ENCODE peak calls at places on chromosomes 16 and 17, in six cellular contexts. O, D, M, U, X and W are unnamed samples.

GRCh38 chr16:8928467-8928957 is 35.2 kb downstream of the USP7 start:
- DNase-seq in O (peak; percentile 59), D (no peak), M (no peak), U (no peak), X (no peak), W (no peak)

GRCh38 chr17:1563786-1564613 is 1.4 kb upstream of the PITPNA start:
- DNase-seq in O (no peak), D (no peak), M (peak; percentile 67), U (no peak), X (no peak), W (no peak)

GRCh38 chr16:84369938-84370627 is 1.7 kb downstream of the ATP2C2 start:
- DNase-seq in O (no peak), D (no peak), M (no peak), U (no peak), X (no peak), W (no peak)

GRCh38 chr17:3754458-3755334 is 31.0 kb downstream of the HASPIN start:
- DNase-seq in O (no peak), D (peak; percentile 95), M (peak; percentile 94), U (peak; percentile 54), X (no peak), W (peak; percentile 99)

GRCh38 chr16:49739381-49739780 is 116.5 kb downstream of the ZNF423 start:
- DNase-seq in O (no peak), D (peak; percentile 21), M (peak; percentile 42), U (peak; percentile 44), X (no peak), W (peak; percentile 67)

GRCh38 chr17:40316571-40317344 is 7.8 kb downstream of the RARA start:
- DNase-seq in O (no peak), D (peak; percentile 40), M (no peak), U (no peak), X (peak; percentile 80), W (peak; percentile 74)

GRCh38 chr17:3335876-3336275 is 37.7 kb upstream of the OR3A1 start:
- DNase-seq in O (no peak), D (peak; percentile 3), M (no peak), U (no peak), X (peak; percentile 8), W (no peak)

GRCh38 chr16:1612320-1613111 is at the start of gene CRAMP1:
- DNase-seq in O (no peak), D (no peak), M (peak; percentile 32), U (no peak), X (no peak), W (no peak)

GRCh38 chr16:46986438-46986837 is 13.0 kb upstream of the DNAJA2 start:
- DNase-seq in O (no peak), D (no peak), M (no peak), U (no peak), X (no peak), W (no peak)

GRCh38 chr16:10240854-10241613 is 58.8 kb upstream of the GRIN2A start:
- DNase-seq in O (no peak), D (no peak), M (peak; percentile 30), U (no peak), X (no peak), W (no peak)

GRCh38 chr16:10245002-10245401 is 62.8 kb upstream of the GRIN2A start:
- DNase-seq in O (no peak), D (no peak), M (no peak), U (no peak), X (no peak), W (no peak)

GRCh38 chr16:10242916-10243315 is 60.7 kb upstream of the GRIN2A start:
- DNase-seq in O (peak; percentile 53), D (no peak), M (no peak), U (no peak), X (no peak), W (no peak)

DNA sequence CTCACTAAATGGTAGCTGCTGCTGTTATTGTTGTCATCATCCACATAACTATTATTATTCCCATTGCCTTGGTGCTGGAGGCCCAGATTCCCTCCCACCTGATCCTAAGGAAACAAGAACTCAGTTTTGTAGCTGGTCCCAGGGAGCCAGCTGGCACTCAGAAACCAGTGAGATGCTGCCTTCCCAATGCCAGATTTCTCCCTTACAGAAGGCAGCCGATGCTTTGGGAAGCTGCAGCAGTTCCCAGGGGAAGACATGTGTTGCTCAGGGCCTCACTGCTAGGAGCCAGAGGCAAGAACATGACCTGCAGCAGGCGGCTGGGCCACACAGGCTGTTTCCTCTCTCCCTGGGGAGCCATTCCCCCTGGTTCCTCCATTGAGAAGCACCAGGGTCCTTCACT is 59.8 kb upstream of the GRIN2A start:
- DNase-seq in O (no peak), D (no peak), M (no peak), U (no peak), X (no peak), W (no peak)
- TF ChIP-seq ZNF274 in O (no peak), D (no peak), M (no peak), U (no peak), X (no peak), W (no peak)

DNA sequence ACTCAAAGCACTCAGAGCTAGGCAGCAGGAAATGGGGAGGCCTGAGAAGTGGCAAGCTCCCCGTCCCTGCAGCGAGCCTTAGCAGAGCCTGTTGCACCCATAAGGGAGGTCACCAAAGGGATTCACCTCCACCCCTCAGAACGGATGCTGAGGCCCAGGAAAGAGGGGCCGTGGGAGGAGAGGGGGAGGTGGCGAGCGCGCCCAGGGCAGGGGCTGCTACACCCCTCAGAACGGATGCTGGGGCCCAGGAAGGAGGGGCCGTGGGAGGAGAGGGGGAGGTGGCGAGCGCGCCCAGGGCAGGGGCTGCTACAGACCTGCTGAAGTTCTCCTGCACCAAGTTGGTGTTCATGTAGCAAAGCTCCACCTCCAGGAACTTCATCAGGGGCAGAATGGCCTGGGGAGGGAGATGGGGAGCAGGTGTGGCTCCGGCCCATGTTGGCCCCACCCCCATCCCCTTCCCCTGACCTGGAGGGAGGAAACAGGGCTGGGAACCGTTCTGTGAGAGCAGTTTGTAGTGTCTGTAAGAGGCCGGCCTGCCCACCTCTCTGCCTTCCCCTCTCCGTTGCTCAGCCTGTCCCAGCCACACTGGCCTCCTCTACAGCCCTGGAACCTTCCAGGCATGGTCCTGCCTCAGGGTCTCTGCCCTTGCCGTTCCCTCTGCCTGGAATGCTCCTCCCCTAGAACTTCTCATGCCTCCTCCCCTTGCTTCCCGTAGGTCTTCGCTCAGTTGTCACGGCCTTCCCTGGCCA is 11.4 kb downstream of the UNC13D start:
- DNase-seq in O (no peak), D (no peak), M (no peak), U (no peak), X (no peak), W (peak; percentile 81)
- TF ChIP-seq ZNF274 in O (no peak), D (no peak), M (no peak), U (no peak), X (no peak), W (no peak)

DNA sequence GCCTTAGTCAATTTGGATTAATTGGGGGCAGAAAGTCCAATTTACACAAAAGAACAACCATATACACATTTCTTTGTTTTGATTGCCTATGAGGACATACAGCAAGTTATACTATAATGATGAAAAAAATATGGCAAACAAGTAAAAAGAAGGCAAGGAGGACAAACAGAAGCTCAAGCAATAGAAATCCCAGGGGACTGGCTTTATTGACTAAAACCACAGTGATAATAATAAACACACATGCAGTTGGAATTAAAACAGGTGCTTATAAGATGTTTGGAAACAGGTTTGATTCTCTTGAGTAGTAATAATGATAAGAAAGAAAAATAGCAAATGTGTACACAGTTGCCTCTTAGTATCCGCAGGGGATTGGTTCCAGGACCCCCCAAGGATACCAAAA is 176.4 kb downstream of the SHISA9 start:
- DNase-seq in O (no peak), D (no peak), M (no peak), U (no peak), X (no peak), W (no peak)
- TF ChIP-seq ZNF274 in O (no peak), D (no peak), M (no peak), U (no peak), X (no peak), W (no peak)

GRCh38 chr17:4854181-4854681 is 21.1 kb downstream of the MINK1 start:
- DNase-seq in O (no peak), D (no peak), M (no peak), U (no peak), X (peak; percentile 23), W (no peak)

GRCh38 chr17:4849011-4849536 is 15.9 kb downstream of the MINK1 start:
- DNase-seq in O (no peak), D (peak; percentile 12), M (no peak), U (no peak), X (no peak), W (peak; percentile 47)

GRCh38 chr17:4853195-4853762 is 20.1 kb downstream of the MINK1 start:
- DNase-seq in O (no peak), D (no peak), M (no peak), U (no peak), X (no peak), W (no peak)

GRCh38 chr17:4850236-4850635 is 17.1 kb downstream of the MINK1 start:
- DNase-seq in O (no peak), D (no peak), M (no peak), U (no peak), X (no peak), W (no peak)

GRCh38 chr17:4852504-4853075 is 19.4 kb downstream of the MINK1 start:
- DNase-seq in O (no peak), D (no peak), M (peak; percentile 58), U (no peak), X (peak; percentile 17), W (no peak)
- TF ChIP-seq ZNF274 in O (no peak), D (no peak), M (no peak), U (no peak), X (no peak), W (no peak)

GRCh38 chr16:87114832-87115231 is 202.4 kb downstream of the C16orf95 start:
- DNase-seq in O (no peak), D (no peak), M (no peak), U (no peak), X (no peak), W (no peak)

GRCh38 chr16:87107221-87107620 is 210.0 kb downstream of the C16orf95 start:
- DNase-seq in O (no peak), D (no peak), M (no peak), U (no peak), X (no peak), W (no peak)

GRCh38 chr16:87108278-87108677 is 208.9 kb downstream of the C16orf95 start:
- DNase-seq in O (no peak), D (no peak), M (no peak), U (no peak), X (no peak), W (no peak)

DNA sequence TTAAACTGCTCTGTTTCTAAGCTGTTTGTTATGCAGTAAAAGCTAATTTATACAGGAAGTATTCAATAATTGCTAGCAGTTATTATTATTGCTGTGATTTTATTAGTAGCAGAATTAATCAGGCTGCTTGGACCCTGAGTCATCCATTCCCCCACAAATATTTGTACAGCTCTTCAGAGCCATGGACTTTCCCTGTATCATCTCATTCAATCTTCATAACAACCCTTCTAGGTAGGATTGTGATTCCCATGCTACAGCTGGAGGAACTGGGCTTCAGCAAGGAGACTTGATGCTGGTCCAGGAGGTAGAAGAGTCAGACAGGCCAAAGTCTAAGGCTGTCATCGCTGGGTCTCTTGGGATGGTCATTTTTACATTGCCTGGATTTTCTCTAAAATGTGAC is 208.3 kb downstream of the C16orf95 start:
- DNase-seq in O (no peak), D (no peak), M (no peak), U (no peak), X (no peak), W (no peak)
- TF ChIP-seq ZNF274 in O (no peak), D (no peak), M (no peak), U (no peak), X (no peak), W (no peak)